ENCODE peak calls at places on chromosomes 6 and 20, in four cellular contexts. M, N, H and W are unnamed samples.

GRCh38 chr20:63745961-63746765 is 6.6 kb downstream of the SLC2A4RG start:
- DNase-seq in M (no peak), N (no peak), H (no peak), W (no peak)

GRCh38 chr20:56646599-56646998 is 17.5 kb downstream of the TFAP2C start:
- DNase-seq in M (no peak), N (no peak), H (no peak), W (no peak)

GRCh38 chr6:147633191-147633590 is 124.7 kb downstream of the SAMD5 start:
- DNase-seq in M (no peak), N (no peak), H (no peak), W (no peak)

GRCh38 chr6:37092851-37093727 is 76.9 kb upstream of the PIM1 start:
- DNase-seq in M (no peak), N (no peak), H (no peak), W (no peak)

GRCh38 chr6:115000736-115001135 is 657.9 kb upstream of the HS3ST5 start:
- DNase-seq in M (no peak), N (no peak), H (no peak), W (no peak)

GRCh38 chr20:32763202-32763999 is 1.2 kb downstream of the DNMT3B start:
- DNase-seq in M (no peak), N (no peak), H (no peak), W (no peak)

GRCh38 chr6:169857343-169858292 is 106.2 kb downstream of the ERMARD start:
- DNase-seq in M (no peak), N (no peak), H (no peak), W (no peak)

GRCh38 chr6:37155394-37156312 is 14.3 kb upstream of the PIM1 start:
- DNase-seq in M (no peak), N (no peak), H (no peak), W (peak)

GRCh38 chr20:3981132-3981452 is 34.3 kb downstream of the RNF24 start:
- DNase-seq in M (no peak), N (no peak), H (no peak), W (no peak)

GRCh38 chr20:10653593-10654288 is 20.1 kb downstream of the JAG1 start:
- DNase-seq in M (no peak), N (no peak), H (no peak), W (no peak)

GRCh38 chr6:21598662-21599061 is 5.1 kb downstream of the SOX4 start:
- DNase-seq in M (no peak), N (no peak), H (no peak), W (no peak)

GRCh38 chr20:62178316-62179161 is 4.3 kb upstream of the MTG2 start:
- DNase-seq in M (no peak), N (no peak), H (no peak), W (no peak)

GRCh38 chr20:17225891-17226409 is 890 bp upstream of the PCSK2 start:
- DNase-seq in M (no peak), N (peak), H (no peak), W (no peak)

GRCh38 chr20:14245368-14245970 is 91.9 kb downstream of the FLRT3 start:
- DNase-seq in M (no peak), N (no peak), H (no peak), W (no peak)

GRCh38 chr20:2331092-2331491 is 35.3 kb downstream of the TGM3 start:
- DNase-seq in M (no peak), N (no peak), H (no peak), W (no peak)

GRCh38 chr6:160900031-160900430 is 91.5 kb upstream of the MAP3K4 start:
- DNase-seq in M (no peak), N (no peak), H (no peak), W (no peak)

GRCh38 chr6:84766796-84767590 is 2.6 kb upstream of the TBX18 start:
- DNase-seq in M (no peak), N (no peak), H (no peak), W (no peak)

GRCh38 chr6:42532038-42532669 is 31.7 kb upstream of the UBR2 start:
- DNase-seq in M (no peak), N (peak), H (no peak), W (no peak)

GRCh38 chr6:44537306-44538049 is 150.0 kb downstream of the CDC5L start:
- DNase-seq in M (no peak), N (no peak), H (no peak), W (no peak)

GRCh38 chr6:71544028-71544427 is 255.4 kb downstream of the OGFRL1 start:
- DNase-seq in M (no peak), N (no peak), H (no peak), W (no peak)